ENCODE peak calls at places on chromosomes 11 and 22, in four cellular contexts. F is PC-9, M is COR-L47, I is HT-29. R is an unnamed sample.

GRCh38 chr11:92827132-92827531 is 142.3 kb upstream of the MTNR1B start:
- DNase-seq in F (no peak), M (peak), I (no peak), R (no peak)

GRCh38 chr22:45155050-45155840 is 8.5 kb upstream of the NUP50 start:
- DNase-seq in F (no peak), M (no peak), I (no peak), R (no peak)

GRCh38 chr11:57345555-57346151 is 7.5 kb downstream of the P2RX3 start:
- DNase-seq in F (peak), M (peak), I (peak), R (peak)

GRCh38 chr11:9990221-9990973 is 303.6 kb downstream of the SBF2 start:
- DNase-seq in F (no peak), M (no peak), I (peak), R (no peak)

GRCh38 chr11:14956111-14956510 is 16.0 kb downstream of the CALCA start:
- DNase-seq in F (no peak), M (no peak), I (no peak), R (no peak)

GRCh38 chr22:35205141-35205775 is 52.0 kb upstream of the HMGXB4 start:
- DNase-seq in F (no peak), M (no peak), I (no peak), R (no peak)

GRCh38 chr11:27972432-27973170 is 135.4 kb downstream of the KIF18A start:
- DNase-seq in F (no peak), M (no peak), I (no peak), R (no peak)

GRCh38 chr11:34775417-34775888 is 140.7 kb downstream of the APIP start:
- DNase-seq in F (no peak), M (no peak), I (no peak), R (no peak)

GRCh38 chr11:102924851-102925380 is 30.6 kb downstream of the MMP13 start:
- DNase-seq in F (no peak), M (no peak), I (no peak), R (no peak)

GRCh38 chr11:125953401-125953935 is 7.6 kb downstream of the VSIG10L2 start:
- DNase-seq in F (no peak), M (no peak), I (no peak), R (no peak)

GRCh38 chr11:33630936-33631748 is 69.5 kb downstream of the C11orf91 start:
- DNase-seq in F (no peak), M (no peak), I (no peak), R (no peak)

GRCh38 chr11:102220728-102221467 is 96.4 kb upstream of the BIRC3 start:
- DNase-seq in F (peak), M (no peak), I (no peak), R (no peak)

GRCh38 chr11:69301491-69302401 is 7.8 kb downstream of the MYEOV start:
- DNase-seq in F (peak), M (no peak), I (peak), R (no peak)

GRCh38 chr22:31947296-31947695 is 3.0 kb downstream of the YWHAH start:
- DNase-seq in F (no peak), M (peak), I (peak), R (peak)

GRCh38 chr11:69553416-69554357 is 72.2 kb downstream of the LINC01488 start:
- DNase-seq in F (no peak), M (no peak), I (no peak), R (no peak)

GRCh38 chr22:23862103-23862502 is 4.4 kb downstream of the SLC2A11 start:
- DNase-seq in F (no peak), M (peak), I (peak), R (no peak)

GRCh38 chr11:66068154-66068821 is 1.8 kb upstream of the PACS1 start:
- DNase-seq in F (peak), M (peak), I (peak), R (peak)

GRCh38 chr11:95121687-95122086 is 32.0 kb downstream of the ENDOD1 start:
- DNase-seq in F (no peak), M (peak), I (no peak), R (no peak)

GRCh38 chr11:84173078-84173477 is 886.9 kb upstream of the CCDC90B start:
- DNase-seq in F (no peak), M (no peak), I (no peak), R (no peak)

GRCh38 chr22:22431271-22432220 is 77.0 kb downstream of the ZNF280B start:
- DNase-seq in F (no peak), M (peak), I (peak), R (peak)

GRCh38 chr11:85472953-85473352 is 154.2 kb downstream of the DLG2 start:
- DNase-seq in F (no peak), M (no peak), I (no peak), R (no peak)

GRCh38 chr11:76218449-76219206 is 12.3 kb upstream of the WNT11 start:
- DNase-seq in F (no peak), M (no peak), I (no peak), R (no peak)

GRCh38 chr11:73275381-73275750 is 3.2 kb downstream of the P2RY6 start:
- DNase-seq in F (peak), M (no peak), I (no peak), R (no peak)

GRCh38 chr11:111419641-111420327 is 40.7 kb upstream of the POU2AF1 start:
- DNase-seq in F (no peak), M (no peak), I (no peak), R (no peak)

GRCh38 chr22:38981659-38982007 is 514 bp upstream of the APOBEC3B start:
- DNase-seq in F (no peak), M (no peak), I (no peak), R (no peak)

GRCh38 chr11:94583885-94584500 is 16.8 kb downstream of the PIWIL4 start:
- DNase-seq in F (no peak), M (no peak), I (no peak), R (no peak)

GRCh38 chr11:75380716-75381420 is 18.4 kb upstream of the RPS3 start:
- DNase-seq in F (peak), M (no peak), I (peak), R (no peak)

GRCh38 chr11:17021550-17021949 is 7.3 kb upstream of the PLEKHA7 start:
- DNase-seq in F (no peak), M (no peak), I (no peak), R (no peak)